ENCODE peak calls at places on chromosome 11, in six cellular contexts. X is brain microvascular endothelial cell, Q is keratinocyte, C is AG04450, R is KG1, Z is ACHN. K is an unnamed sample.
A peak's percentile ranks its signal among the peaks of the same experiment; 100 is the strongest.

GRCh38 chr11:59201376-59201775 is 11.4 kb downstream of the MPEG1 start:
- DNase-seq in X (no peak), Q (no peak), R (no peak), Z (no peak), C (no peak), K (no peak)

GRCh38 chr11:76041208-76041607 is 165.1 kb downstream of the WNT11 start:
- DNase-seq in Z (no peak), R (no peak), C (no peak), X (no peak), Q (no peak), K (no peak)

GRCh38 chr11:34165786-34166557 is 60.5 kb downstream of the NAT10 start:
- DNase-seq in X (no peak), R (no peak), C (no peak), Q (no peak), Z (no peak), K (no peak)

GRCh38 chr11:108551653-108552462 is 41.7 kb downstream of the EXPH5 start:
- DNase-seq in Q (no peak), Z (no peak), X (peak; percentile 36), R (no peak), C (no peak), K (no peak)

GRCh38 chr11:116478676-116479075 is 294.1 kb downstream of the BUD13 start:
- DNase-seq in R (no peak), X (no peak), Q (no peak), C (no peak), Z (no peak), K (no peak)

GRCh38 chr11:3926458-3927095 is 71.1 kb downstream of the STIM1 start:
- DNase-seq in Z (no peak), X (no peak), Q (no peak), C (no peak), R (no peak), K (no peak)

GRCh38 chr11:2477254-2477653 is 32.4 kb downstream of the KCNQ1 start:
- DNase-seq in Q (no peak), Z (no peak), C (no peak), X (no peak), R (no peak), K (no peak)

GRCh38 chr11:15499684-15500083 is 385.0 kb downstream of the INSC start:
- DNase-seq in Z (no peak), Q (no peak), R (no peak), C (no peak), X (no peak), K (no peak)

GRCh38 chr11:65498042-65498726 is 661 bp upstream of the MALAT1 start:
- DNase-seq in C (no peak), Z (peak; percentile 54), X (peak; percentile 14), Q (no peak), R (peak; percentile 97), K (no peak)

GRCh38 chr11:35303596-35304392 is 115.6 kb downstream of the SLC1A2 start:
- DNase-seq in R (no peak), X (peak; percentile 11), Q (no peak), Z (no peak), C (no peak), K (no peak)

GRCh38 chr11:31808268-31808667 is 2.9 kb downstream of the PAX6 start:
- DNase-seq in Z (no peak), R (no peak), C (no peak), X (no peak), Q (no peak), K (no peak)

GRCh38 chr11:59755701-59756495 is 722 bp downstream of the STX3 start:
- DNase-seq in X (peak; percentile 70), R (no peak), Z (peak; percentile 94), Q (no peak), C (peak; percentile 37), K (peak; percentile 58)

GRCh38 chr11:35343033-35343598 is 76.2 kb downstream of the SLC1A2 start:
- DNase-seq in C (no peak), Q (no peak), X (no peak), Z (no peak), R (peak; percentile 90), K (no peak)

GRCh38 chr11:70112017-70112434 is 33.9 kb downstream of the ANO1 start:
- DNase-seq in Q (no peak), X (no peak), C (no peak), Z (no peak), R (no peak), K (no peak)

GRCh38 chr11:11860103-11860979 is 18.6 kb downstream of the USP47 start:
- DNase-seq in X (no peak), R (no peak), Q (no peak), Z (no peak), C (no peak), K (no peak)

GRCh38 chr11:32435152-32435480 is 223 bp downstream of the WT1 start:
- DNase-seq in C (no peak), Z (no peak), X (no peak), Q (no peak), R (no peak), K (no peak)

GRCh38 chr11:8768625-8769333 is 86.2 kb downstream of the RPL27A start:
- DNase-seq in Z (peak; percentile 33), Q (no peak), R (no peak), C (no peak), X (peak; percentile 61), K (no peak)

GRCh38 chr11:2892215-2893020 is 6.8 kb upstream of the CDKN1C start:
- DNase-seq in X (no peak), Z (peak; percentile 49), Q (no peak), C (no peak), R (peak; percentile 64), K (no peak)

GRCh38 chr11:62725686-62726085 is 1.6 kb downstream of the HNRNPUL2 start:
- DNase-seq in Q (no peak), X (no peak), Z (no peak), C (no peak), R (no peak), K (no peak)

GRCh38 chr11:70906101-70906500 is 346.3 kb downstream of the SHANK2 start:
- DNase-seq in Q (no peak), Z (no peak), R (no peak), X (no peak), C (no peak), K (no peak)